ENCODE peak calls at places on chromosomes 2 and 18, in ten cellular contexts. M, G, J, B, W, O, T, D, U and Y are unnamed samples.

GRCh38 chr2:55901322-55901721 is 22.3 kb downstream of the EFEMP1 start:
- ATAC-seq in W (no peak), G (peak; percentile 93), T (peak; percentile 72), D (peak; percentile 93), B (peak; percentile 63), U (peak; percentile 50), M (no peak), J (peak; percentile 61), O (peak; percentile 61), Y (peak; percentile 48)

GRCh38 chr18:58612239-58613055 is 16.4 kb downstream of the ALPK2 start:
- ATAC-seq in G (no peak), J (no peak), O (peak; percentile 57), T (peak; percentile 49), B (no peak), U (no peak), W (no peak), D (no peak), M (no peak), Y (peak; percentile 31)

GRCh38 chr2:29196792-29197788 is 81.9 kb downstream of the CLIP4 start:
- ATAC-seq in G (peak; percentile 96), O (peak; percentile 97), J (peak; percentile 95), M (peak; percentile 93), U (peak; percentile 73), D (peak; percentile 99), B (peak; percentile 95), W (peak; percentile 100), T (peak; percentile 96), Y (peak; percentile 65)

GRCh38 chr2:118216224-118216623 is 128.0 kb downstream of the INSIG2 start:
- ATAC-seq in J (no peak), W (no peak), M (no peak), O (no peak), D (no peak), T (no peak), G (no peak), B (no peak), U (no peak), Y (no peak)

GRCh38 chr2:88115825-88116518 is 11.9 kb downstream of the FABP1 start:
- ATAC-seq in B (no peak), M (no peak), O (no peak), G (no peak), W (no peak), D (no peak), J (no peak), U (no peak), T (no peak), Y (no peak)

GRCh38 chr18:8742382-8743361 is 37.3 kb downstream of the MTCL1 start:
- ATAC-seq in J (no peak), T (no peak), O (no peak), M (no peak), W (no peak), U (no peak), G (no peak), D (no peak), B (no peak), Y (no peak)

GRCh38 chr2:172615862-172616261 is 60.0 kb downstream of the PDK1 start:
- ATAC-seq in D (no peak), O (no peak), M (no peak), J (no peak), G (no peak), U (no peak), W (no peak), T (no peak), B (no peak), Y (no peak)

GRCh38 chr2:219447242-219448098 is 12.8 kb downstream of the SPEG start:
- ATAC-seq in B (no peak), J (no peak), W (no peak), D (no peak), T (no peak), U (no peak), M (no peak), G (no peak), O (no peak), Y (peak; percentile 8)

GRCh38 chr2:73984922-73985317 is 210 bp downstream of the TET3 start:
- ATAC-seq in T (no peak), W (no peak), J (no peak), M (no peak), O (peak; percentile 4), D (no peak), G (no peak), U (no peak), B (no peak), Y (peak; percentile 44)

GRCh38 chr2:70514612-70515055 is 39.0 kb downstream of the TGFA start:
- ATAC-seq in W (no peak), D (peak; percentile 64), J (peak; percentile 17), B (peak; percentile 76), O (peak; percentile 21), T (no peak), G (no peak), U (no peak), M (peak; percentile 81), Y (no peak)

DNA sequence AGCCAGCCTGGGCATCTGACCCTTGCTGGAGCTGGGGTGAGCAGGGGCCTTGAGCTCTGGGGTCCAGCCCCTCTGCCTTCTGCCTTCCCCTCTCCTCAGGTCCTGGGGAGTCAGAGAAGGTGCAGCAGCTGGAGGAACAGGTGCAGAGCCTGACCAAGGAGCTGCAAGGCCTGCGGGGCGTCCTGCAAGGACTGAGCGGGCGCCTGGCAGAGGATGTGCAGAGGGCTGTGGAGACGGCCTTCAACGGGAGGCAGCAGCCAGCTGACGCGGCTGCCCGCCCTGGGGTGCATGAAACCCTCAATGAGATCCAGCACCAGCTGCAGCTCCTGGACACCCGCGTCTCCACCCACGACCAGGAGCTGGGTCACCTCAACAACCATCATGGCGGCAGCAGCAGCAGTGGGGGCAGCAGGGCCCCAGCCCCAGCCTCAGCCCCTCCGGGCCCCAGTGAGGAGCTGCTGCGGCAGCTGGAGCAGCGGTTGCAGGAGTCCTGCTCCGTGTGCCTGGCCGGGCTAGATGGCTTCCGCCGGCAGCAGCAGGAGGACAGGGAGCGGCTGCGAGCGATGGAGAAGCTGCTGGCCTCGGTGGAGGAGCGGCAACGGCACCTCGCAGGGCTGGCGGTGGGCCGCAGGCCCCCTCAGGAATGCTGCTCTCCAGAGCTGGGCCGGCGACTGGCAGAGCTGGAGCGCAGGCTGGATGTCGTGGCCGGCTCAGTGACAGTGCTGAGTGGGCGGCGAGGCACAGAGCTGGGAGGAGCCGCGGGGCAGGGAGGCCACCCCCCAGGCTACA is 3.8 kb downstream of the EMILIN1 start:
- ATAC-seq in D (no peak), U (no peak), M (no peak), J (no peak), T (no peak), W (no peak), G (no peak), B (no peak), O (no peak), Y (no peak)
- H3K4me3 ChIP-seq in D (no peak overlapping the region), U (no peak overlapping the region), M (no peak overlapping the region), J (no peak overlapping the region), T (no peak overlapping the region), W (peak overlapping the region; percentile 59), G (no peak overlapping the region), B (peak overlapping the region; percentile 59), O (no peak overlapping the region), Y (no peak overlapping the region)

DNA sequence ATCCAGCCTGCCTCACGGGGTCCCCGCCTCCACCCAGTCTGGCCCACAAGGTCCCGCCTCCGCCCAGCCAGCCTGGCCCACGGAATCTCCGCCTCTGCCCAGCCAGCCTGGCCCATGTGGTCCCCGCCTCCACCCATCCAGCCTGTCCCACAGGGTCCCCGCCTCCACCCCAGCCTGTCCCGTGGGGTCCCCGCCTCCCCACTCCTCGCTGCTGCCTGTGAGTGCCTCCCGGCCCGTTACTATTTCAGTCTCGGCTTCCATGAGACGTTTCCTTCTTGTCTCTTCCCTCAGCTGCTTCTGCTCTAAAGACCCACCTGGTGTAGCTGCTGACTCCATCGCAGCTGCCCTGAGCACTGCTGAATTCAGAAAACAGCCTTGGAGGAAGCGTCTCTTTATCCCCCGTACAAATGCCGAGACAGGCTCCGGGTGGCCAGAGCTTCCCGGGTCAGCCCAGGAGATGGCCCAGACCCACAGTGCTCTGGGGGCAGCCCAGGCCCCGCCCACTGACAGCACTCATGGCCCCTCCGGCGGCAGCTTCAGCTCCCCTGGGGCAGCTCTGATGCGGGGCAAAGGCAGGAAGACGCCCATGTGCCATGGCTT is 69.8 kb downstream of the NFATC1 start:
- ATAC-seq in T (peak; percentile 41), O (peak; percentile 80), G (no peak), M (peak; percentile 38), J (peak; percentile 81), B (no peak), D (peak; percentile 67), U (no peak), W (peak; percentile 90), Y (no peak)
- H3K4me3 ChIP-seq in T (no peak overlapping the region), O (no peak overlapping the region), G (no peak overlapping the region), M (no peak overlapping the region), J (no peak overlapping the region), B (no peak overlapping the region), D (no peak overlapping the region), U (no peak overlapping the region), W (peak overlapping the region; percentile 48), Y (no peak overlapping the region)

GRCh38 chr2:54271843-54272600 is 16.0 kb upstream of the TSPYL6 start:
- ATAC-seq in J (no peak), D (no peak), W (peak; percentile 87), M (peak; percentile 78), O (no peak), B (peak; percentile 88), U (no peak), T (no peak), G (no peak), Y (no peak)

GRCh38 chr2:54279385-54279784 is 23.4 kb upstream of the TSPYL6 start:
- ATAC-seq in O (peak; percentile 71), M (no peak), G (peak; percentile 37), W (no peak), U (no peak), D (no peak), J (no peak), T (peak; percentile 92), B (no peak), Y (no peak)

GRCh38 chr2:54275541-54275940 is 19.5 kb upstream of the TSPYL6 start:
- ATAC-seq in M (no peak), O (no peak), G (no peak), W (no peak), B (no peak), J (no peak), U (no peak), D (no peak), T (no peak), Y (no peak)

GRCh38 chr2:54271236-54271635 is 15.2 kb upstream of the TSPYL6 start:
- ATAC-seq in D (no peak), U (no peak), O (no peak), M (peak; percentile 34), B (peak; percentile 48), W (peak; percentile 73), G (no peak), T (no peak), J (no peak), Y (no peak)

GRCh38 chr2:54274781-54275242 is 18.8 kb upstream of the TSPYL6 start:
- ATAC-seq in W (no peak), J (no peak), U (no peak), M (no peak), B (no peak), O (no peak), T (no peak), D (no peak), G (no peak), Y (no peak)
- H3K4me3 ChIP-seq in W (no peak overlapping the region), J (no peak overlapping the region), U (no peak overlapping the region), M (no peak overlapping the region), B (no peak overlapping the region), O (no peak overlapping the region), T (no peak overlapping the region), D (no peak overlapping the region), G (no peak overlapping the region), Y (no peak overlapping the region)

DNA sequence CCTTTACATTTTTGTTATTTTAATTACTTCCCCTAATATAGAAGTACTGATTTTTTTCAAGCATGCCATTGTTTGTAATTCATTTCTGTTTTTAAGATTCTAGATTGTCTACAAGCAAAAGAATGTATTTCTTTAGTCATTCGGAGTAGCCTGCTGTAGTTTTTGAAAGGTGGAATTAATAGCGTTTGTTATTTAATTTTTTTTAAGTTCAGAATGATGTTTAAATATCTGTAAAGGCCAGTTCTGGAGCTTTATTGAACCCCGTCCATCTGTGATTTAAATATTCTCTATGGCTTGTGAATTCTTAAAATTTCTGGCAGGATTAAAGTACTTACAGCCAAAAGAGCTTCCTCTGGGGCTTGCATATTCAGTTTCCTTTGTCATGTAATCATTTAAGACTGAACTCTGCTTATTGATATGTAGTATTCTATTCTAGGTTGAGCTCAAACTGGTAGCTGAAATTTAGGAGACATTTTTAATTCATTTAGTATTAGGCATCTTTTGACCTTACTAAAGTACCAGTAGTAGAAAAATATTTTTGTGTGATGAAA is 5.2 kb downstream of the TGIF1 start:
- ATAC-seq in D (no peak), G (no peak), O (no peak), J (no peak), U (no peak), B (no peak), M (no peak), W (no peak), T (no peak), Y (no peak)
- H3K4me3 ChIP-seq in D (no peak overlapping the region), G (peak overlapping the region; percentile 96), O (no peak overlapping the region), J (no peak overlapping the region), U (no peak overlapping the region), B (peak overlapping the region; percentile 79), M (no peak overlapping the region), W (no peak overlapping the region), T (peak overlapping the region; percentile 93), Y (peak overlapping the region; percentile 90)